ENCODE peak calls at places on chromosome 12, in nine cellular contexts. R is BE2C, G is choroid plexus epithelial cell, K is CD14-positive monocyte, D is GM20000, Z is retinal pigment epithelial cell, U is coronary artery, C is OCI-LY7, S is GM12878. Y is an unnamed sample.

GRCh38 chr12:77578471-77579262 is 252.0 kb upstream of the NAV3 start:
- DNase-seq in R (no peak), Z (no peak), C (no peak), K (no peak), S (no peak), U (no peak), G (peak), D (no peak), Y (no peak)

GRCh38 chr12:13046914-13047472 is 2.8 kb downstream of the FAM234B start:
- DNase-seq in K (no peak), D (peak), U (no peak), Z (no peak), G (no peak), C (no peak), S (no peak), R (no peak), Y (no peak)

GRCh38 chr12:2805146-2805525 is 7.3 kb upstream of the ITFG2 start:
- DNase-seq in Z (no peak), C (no peak), G (no peak), U (no peak), R (no peak), D (no peak), K (no peak), S (no peak), Y (no peak)

GRCh38 chr12:11650279-11650696 is 814 bp downstream of the ETV6 start:
- DNase-seq in U (no peak), D (no peak), R (peak), S (no peak), G (no peak), Z (no peak), K (no peak), C (no peak), Y (peak)

GRCh38 chr12:67472551-67472950 is 176.0 kb upstream of the DYRK2 start:
- DNase-seq in C (no peak), U (no peak), R (no peak), S (no peak), G (no peak), D (no peak), K (no peak), Z (peak), Y (no peak)

GRCh38 chr12:27462151-27462694 is 15.7 kb downstream of the SMCO2 start:
- DNase-seq in D (no peak), G (peak), Z (no peak), C (no peak), S (no peak), K (no peak), R (no peak), U (no peak), Y (no peak)

GRCh38 chr12:118044075-118044474 is 16.9 kb downstream of the WSB2 start:
- DNase-seq in C (no peak), G (no peak), K (no peak), D (no peak), S (no peak), Z (no peak), U (no peak), R (no peak), Y (no peak)

GRCh38 chr12:76266797-76267196 is 81.4 kb downstream of the BBS10 start:
- DNase-seq in S (no peak), Z (no peak), D (no peak), K (no peak), U (no peak), G (peak), C (no peak), R (no peak), Y (no peak)

GRCh38 chr12:10873374-10873773 is 10.7 kb downstream of the PRH1 start:
- DNase-seq in S (no peak), G (peak), Z (peak), U (no peak), C (no peak), R (no peak), D (no peak), K (no peak), Y (no peak)

GRCh38 chr12:116528067-116528466 is 31.1 kb upstream of the MAP1LC3B2 start:
- DNase-seq in R (no peak), G (peak), D (no peak), U (no peak), C (no peak), Z (peak), S (no peak), K (no peak), Y (no peak)

GRCh38 chr12:91636721-91637120 is 454.1 kb upstream of the DCN start:
- DNase-seq in R (no peak), C (no peak), Z (no peak), D (no peak), K (no peak), S (no peak), U (no peak), G (no peak), Y (no peak)

GRCh38 chr12:45166056-45166455 is 49.8 kb upstream of the ANO6 start:
- DNase-seq in K (no peak), G (no peak), C (no peak), S (no peak), U (no peak), R (no peak), D (no peak), Z (no peak), Y (no peak)

GRCh38 chr12:110546339-110546738 is 36.8 kb downstream of the PPTC7 start:
- DNase-seq in S (no peak), R (no peak), U (no peak), D (no peak), K (no peak), G (peak), Z (peak), C (no peak), Y (no peak)

GRCh38 chr12:85741051-85741450 is 95.2 kb downstream of the RASSF9 start:
- DNase-seq in S (no peak), K (no peak), R (no peak), G (no peak), U (no peak), C (no peak), D (no peak), Z (no peak), Y (no peak)

GRCh38 chr12:97308576-97309198 is 153.9 kb upstream of the RMST start:
- DNase-seq in K (no peak), D (peak), Z (no peak), U (no peak), G (peak), C (peak), R (peak), S (peak), Y (no peak)

GRCh38 chr12:47094804-47095203 is 15.0 kb upstream of the AMIGO2 start:
- DNase-seq in K (no peak), Z (no peak), R (no peak), C (no peak), S (no peak), D (no peak), U (no peak), G (no peak), Y (no peak)

GRCh38 chr12:29229158-29229505 is 80.1 kb downstream of the FAR2 start:
- DNase-seq in S (no peak), R (no peak), Z (no peak), C (no peak), D (no peak), U (no peak), G (no peak), K (no peak), Y (no peak)

GRCh38 chr12:66241061-66242043 is 52.3 kb downstream of the IRAK3 start:
- DNase-seq in S (no peak), C (no peak), K (no peak), G (peak), R (no peak), Z (peak), U (no peak), D (no peak), Y (no peak)

GRCh38 chr12:87816186-87816585 is 213.0 kb downstream of the C12orf50 start:
- DNase-seq in G (peak), C (no peak), K (no peak), D (no peak), R (no peak), Z (peak), S (no peak), U (no peak), Y (no peak)

GRCh38 chr12:78866518-78866917 is 1.9 kb downstream of the SYT1 start:
- DNase-seq in S (no peak), G (no peak), K (no peak), C (no peak), R (no peak), U (no peak), D (no peak), Z (no peak), Y (no peak)

DNA sequence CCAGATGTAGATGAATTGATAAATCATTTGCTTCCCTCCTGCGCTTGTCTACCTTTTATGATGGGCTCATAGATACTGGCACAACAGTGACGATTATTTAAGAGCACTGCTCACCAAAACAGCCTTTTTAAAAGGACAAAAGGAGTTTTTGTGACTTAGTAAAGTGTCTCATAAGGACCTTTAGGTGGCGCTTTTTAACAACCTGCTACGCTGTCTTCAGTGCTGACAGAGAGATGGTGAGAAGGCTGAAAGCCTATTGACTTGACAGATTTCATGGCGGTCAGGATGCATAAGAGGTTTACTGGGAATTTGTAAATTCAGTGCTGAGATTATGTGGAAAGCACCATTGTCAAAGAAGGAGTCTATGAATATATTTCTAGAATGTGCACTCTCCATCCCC is 87.6 kb downstream of the SLC15A5 start:
- DNase-seq in Z (no peak), S (no peak), D (no peak), U (no peak), C (peak), K (no peak), G (peak), R (no peak), Y (no peak)
- TF ChIP-seq CTCF in Z (peak), S (no peak), D (no peak), U (no peak), C (peak), K (peak), G (peak), R (peak), Y (no peak)

DNA sequence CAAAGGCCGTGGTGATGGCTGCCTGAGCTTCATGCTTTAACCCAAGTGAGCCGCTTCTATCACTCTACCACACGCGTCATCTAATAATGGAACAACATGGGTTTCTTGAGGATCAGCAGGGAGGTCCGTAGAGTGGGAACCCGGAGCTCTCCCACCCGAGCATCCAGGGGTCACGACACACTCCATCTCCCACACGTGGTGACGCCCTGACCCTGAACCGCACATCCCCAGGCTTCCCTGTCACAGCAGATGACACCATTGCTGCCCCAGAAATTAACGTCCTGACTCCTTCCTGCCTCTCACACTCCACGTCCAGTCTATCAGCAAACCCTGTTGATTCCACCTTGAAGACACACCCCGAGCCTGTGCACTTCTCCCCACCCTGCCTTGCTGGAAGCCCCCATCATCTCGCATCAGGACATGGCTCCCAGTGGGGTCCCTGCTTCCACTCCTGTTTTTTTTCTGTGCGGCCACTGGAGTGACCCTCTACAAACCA is 163.2 kb downstream of the PIWIL1 start:
- DNase-seq in G (no peak), R (no peak), K (no peak), U (no peak), D (no peak), C (no peak), S (no peak), Z (no peak), Y (no peak)
- TF ChIP-seq CTCF in G (no peak), R (no peak), K (no peak), U (no peak), D (no peak), C (no peak), S (no peak), Z (no peak), Y (no peak)

GRCh38 chr12:98475565-98475908 is 39.9 kb upstream of the TMPO start:
- DNase-seq in C (no peak), S (no peak), G (no peak), Z (no peak), D (no peak), K (no peak), R (no peak), U (no peak), Y (no peak)
- TF ChIP-seq CTCF in C (no peak), S (no peak), G (no peak), Z (no peak), D (no peak), K (no peak), R (no peak), U (no peak), Y (no peak)

DNA sequence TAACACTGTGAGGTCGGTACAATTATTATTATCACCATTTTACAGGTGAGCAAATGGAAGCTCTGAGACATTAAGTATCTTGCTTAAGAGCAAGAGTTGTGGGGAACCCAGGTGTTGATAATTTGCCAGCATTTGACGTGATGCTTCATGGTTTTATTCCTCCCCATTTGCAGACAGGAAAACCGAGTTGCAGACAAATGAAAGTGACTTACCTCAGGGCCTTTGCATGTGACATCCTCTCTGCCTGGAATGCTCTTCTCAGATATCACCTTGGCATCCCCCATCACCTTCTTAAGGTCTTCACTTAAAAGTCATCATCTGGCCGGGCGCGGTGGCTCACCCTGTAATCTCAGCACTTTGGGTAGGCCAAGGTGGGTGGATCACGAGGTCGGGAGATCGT is 21.0 kb upstream of the P2RX7 start:
- DNase-seq in K (no peak), G (no peak), U (no peak), S (no peak), C (no peak), Z (no peak), R (no peak), D (no peak), Y (no peak)
- TF ChIP-seq CTCF in K (no peak), G (no peak), U (no peak), S (no peak), C (no peak), Z (no peak), R (no peak), D (no peak), Y (no peak)

GRCh38 chr12:89456565-89456964 is 68.0 kb downstream of the GALNT4 start:
- DNase-seq in C (no peak), S (no peak), G (no peak), Z (no peak), D (no peak), R (no peak), U (no peak), K (no peak), Y (no peak)

GRCh38 chr12:89461190-89461589 is 63.4 kb downstream of the GALNT4 start:
- DNase-seq in K (no peak), Z (no peak), D (no peak), G (peak), U (no peak), C (no peak), S (no peak), R (no peak), Y (no peak)

GRCh38 chr12:89464974-89465592 is 59.5 kb downstream of the GALNT4 start:
- DNase-seq in S (no peak), K (no peak), G (no peak), U (no peak), Z (peak), C (no peak), D (no peak), R (no peak), Y (no peak)

GRCh38 chr12:89461649-89462612 is 62.7 kb downstream of the GALNT4 start:
- DNase-seq in C (peak), G (peak), R (no peak), U (no peak), Z (peak), D (peak), K (no peak), S (no peak), Y (no peak)
- TF ChIP-seq CTCF in C (peak), G (peak), R (peak), U (peak), Z (peak), D (no peak), K (peak), S (peak), Y (peak)